ENCODE peak calls at places on chromosomes 7 and 10, in ten cellular contexts. V, H, O, N, T, A, B, X, S and M are unnamed samples.

GRCh38 chr7:28572321-28573058 is 160.2 kb downstream of the CREB5 start:
- DNase-seq in N (no peak), H (no peak), B (no peak), X (no peak), O (no peak), A (no peak), T (no peak), S (no peak), V (no peak), M (no peak)

GRCh38 chr7:99141756-99142726 is 1.9 kb downstream of the SMURF1 start:
- DNase-seq in A (peak), O (peak), S (peak), V (peak), T (peak), B (peak), X (peak), H (peak), N (peak), M (peak)

GRCh38 chr10:133473270-133473669 is 19.5 kb downstream of the SCART1 start:
- DNase-seq in X (no peak), O (no peak), N (no peak), V (no peak), H (no peak), T (no peak), A (no peak), S (no peak), B (no peak), M (no peak)

GRCh38 chr7:79620291-79620690 is 166.8 kb upstream of the MAGI2 start:
- DNase-seq in H (no peak), S (no peak), N (no peak), O (no peak), T (no peak), B (no peak), V (no peak), X (no peak), A (no peak), M (no peak)

GRCh38 chr10:99551158-99551557 is 18.4 kb downstream of the NKX2-3 start:
- DNase-seq in H (peak), A (no peak), X (no peak), B (no peak), V (no peak), O (no peak), S (no peak), T (no peak), N (peak), M (no peak)

GRCh38 chr10:80144302-80145131 is 12.0 kb downstream of the PLAC9 start:
- DNase-seq in B (peak), V (no peak), T (no peak), S (no peak), A (peak), H (no peak), X (peak), O (no peak), N (peak), M (no peak)

GRCh38 chr7:91266067-91266930 is 2.1 kb downstream of the FZD1 start:
- DNase-seq in A (no peak), T (no peak), O (no peak), V (peak), X (no peak), S (no peak), H (peak), B (no peak), N (peak), M (peak)

GRCh38 chr7:155281411-155281969 is 16.2 kb upstream of the INSIG1 start:
- DNase-seq in B (no peak), A (no peak), T (no peak), V (no peak), O (no peak), N (no peak), X (peak), H (peak), S (no peak), M (no peak)

GRCh38 chr10:13724484-13724883 is 137.7 kb downstream of the PRPF18 start:
- DNase-seq in V (peak), B (no peak), H (no peak), S (no peak), X (no peak), N (no peak), A (no peak), O (no peak), T (no peak), M (peak)

GRCh38 chr10:132850246-132850645 is 64.3 kb upstream of the NKX6-2 start:
- DNase-seq in X (peak), T (no peak), H (no peak), V (no peak), S (no peak), N (no peak), A (no peak), B (peak), O (no peak), M (no peak)

GRCh38 chr7:33590902-33591301 is 314.4 kb upstream of the BMPER start:
- DNase-seq in S (no peak), O (no peak), N (no peak), A (no peak), H (no peak), X (no peak), V (no peak), B (no peak), T (no peak), M (no peak)

GRCh38 chr7:76300210-76300731 is 2.2 kb upstream of the HSPB1 start:
- DNase-seq in O (no peak), X (peak), V (no peak), T (peak), B (peak), H (no peak), S (no peak), A (no peak), N (peak), M (no peak)

GRCh38 chr7:116227678-116228239 is 17.4 kb downstream of the TES start:
- DNase-seq in O (no peak), S (no peak), B (no peak), V (no peak), X (no peak), A (no peak), T (no peak), N (no peak), H (no peak), M (no peak)

GRCh38 chr10:124629410-124629809 is 114.8 kb downstream of the FAM53B start:
- DNase-seq in B (no peak), X (no peak), O (no peak), A (no peak), N (no peak), H (no peak), V (no peak), S (no peak), T (no peak), M (peak)

GRCh38 chr10:96229568-96230030 is 41.8 kb downstream of the BLNK start:
- DNase-seq in B (peak), O (no peak), A (peak), X (peak), N (peak), H (peak), S (peak), T (peak), V (peak), M (peak)

GRCh38 chr7:125516194-125516593 is 586.6 kb upstream of the POT1 start:
- DNase-seq in X (no peak), A (no peak), N (no peak), S (no peak), V (no peak), H (no peak), T (no peak), O (no peak), B (no peak), M (no peak)

GRCh38 chr7:36037121-36037662 is 115.9 kb upstream of the EEPD1 start:
- DNase-seq in H (no peak), X (peak), T (no peak), V (no peak), B (peak), A (peak), S (no peak), N (peak), O (no peak), M (peak)

GRCh38 chr7:47953822-47954221 is 5.6 kb upstream of the PKD1L1 start:
- DNase-seq in N (no peak), O (no peak), A (no peak), T (no peak), B (no peak), X (no peak), H (no peak), V (no peak), S (no peak), M (no peak)

GRCh38 chr7:867001-867405 is 9.4 kb upstream of the GET4 start:
- DNase-seq in H (peak), X (peak), T (no peak), S (no peak), A (no peak), O (peak), V (peak), B (peak), N (peak), M (peak)

GRCh38 chr7:83301416-83301815 is 138.7 kb upstream of the PCLO start:
- DNase-seq in X (no peak), T (no peak), O (no peak), V (no peak), N (no peak), H (no peak), A (no peak), B (no peak), S (no peak), M (no peak)

GRCh38 chr10:474946-475345 is 214.5 kb downstream of the DIP2C start:
- DNase-seq in T (no peak), S (no peak), V (no peak), X (no peak), A (no peak), B (no peak), O (no peak), H (no peak), N (no peak), M (no peak)

GRCh38 chr7:135662123-135662372 is 266 bp upstream of the STMP1 start:
- DNase-seq in N (no peak), S (no peak), B (no peak), V (no peak), A (no peak), X (no peak), T (no peak), H (no peak), O (no peak), M (no peak)
- TF ChIP-seq CTCF in N (peak), S (no peak), B (no peak), V (peak), A (peak), X (no peak), T (no peak), H (peak), O (peak), M (no peak)

DNA sequence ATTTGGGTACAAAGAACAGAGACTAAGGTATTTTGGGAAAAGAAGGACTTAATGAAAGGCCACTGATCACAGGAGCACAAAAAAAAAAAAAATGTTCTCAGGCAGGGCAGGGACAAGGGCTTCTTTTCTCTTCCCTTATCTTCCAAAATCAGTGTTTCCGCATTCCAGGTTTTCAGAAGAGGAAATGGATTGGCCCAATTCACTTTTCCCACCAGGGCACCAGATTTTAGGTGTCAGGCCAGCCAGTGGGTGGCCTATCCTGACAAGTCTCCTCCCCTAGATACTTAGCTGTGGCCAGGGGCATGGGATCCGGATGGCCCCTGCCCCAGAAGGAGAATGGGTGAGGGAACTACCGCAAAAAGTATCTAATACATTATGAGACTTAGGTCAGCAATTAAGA is 88.9 kb upstream of the WAC start:
- DNase-seq in S (no peak), V (no peak), H (no peak), T (peak), A (no peak), B (no peak), N (no peak), O (no peak), X (no peak), M (no peak)
- TF ChIP-seq EP300 in S (no peak), V (no peak), H (no peak), T (no peak), A (no peak), B (no peak), N (no peak), O (no peak), X (no peak), M (no peak)

GRCh38 chr7:148884299-148885022 is 370 bp upstream of the EZH2 start:
- DNase-seq in A (peak), T (peak), N (peak), H (peak), X (peak), B (peak), S (peak), O (peak), V (peak), M (peak)
- TF ChIP-seq POLR2A in A (peak), T (peak), N (peak), H (no peak), X (no peak), B (no peak), S (peak), O (peak), V (peak), M (peak)

GRCh38 chr7:141014523-141015395 is at the start of gene MRPS33:
- DNase-seq in X (peak), S (peak), V (peak), H (peak), O (peak), B (peak), N (peak), T (peak), A (peak), M (peak)
- TF ChIP-seq CTCF in X (peak), S (peak), V (no peak), H (no peak), O (peak), B (no peak), N (peak), T (peak), A (peak), M (peak)

GRCh38 chr10:102300289-102300843 is 55.0 kb downstream of the GBF1 start:
- DNase-seq in V (no peak), T (peak), S (no peak), A (no peak), O (no peak), H (no peak), B (no peak), N (no peak), X (no peak), M (no peak)
- TF ChIP-seq EP300 in V (no peak), T (no peak), S (no peak), A (no peak), O (no peak), H (no peak), B (no peak), N (no peak), X (no peak), M (no peak)

GRCh38 chr7:101128040-101128834 is 1.3 kb downstream of the SERPINE1 start:
- DNase-seq in S (no peak), B (no peak), O (no peak), X (no peak), N (no peak), V (no peak), H (no peak), A (no peak), T (no peak), M (no peak)

GRCh38 chr7:101127460-101128039 is 646 bp downstream of the SERPINE1 start:
- DNase-seq in X (no peak), S (no peak), H (no peak), N (no peak), A (no peak), O (no peak), V (no peak), T (no peak), B (no peak), M (no peak)

GRCh38 chr7:101125989-101126650 is 784 bp upstream of the SERPINE1 start:
- DNase-seq in A (peak), B (peak), O (no peak), S (no peak), T (peak), X (peak), V (peak), N (peak), H (peak), M (peak)

GRCh38 chr7:101124376-101125056 is 2.4 kb upstream of the SERPINE1 start:
- DNase-seq in O (no peak), V (no peak), N (no peak), T (peak), B (no peak), X (no peak), S (no peak), H (no peak), A (peak), M (no peak)

DNA sequence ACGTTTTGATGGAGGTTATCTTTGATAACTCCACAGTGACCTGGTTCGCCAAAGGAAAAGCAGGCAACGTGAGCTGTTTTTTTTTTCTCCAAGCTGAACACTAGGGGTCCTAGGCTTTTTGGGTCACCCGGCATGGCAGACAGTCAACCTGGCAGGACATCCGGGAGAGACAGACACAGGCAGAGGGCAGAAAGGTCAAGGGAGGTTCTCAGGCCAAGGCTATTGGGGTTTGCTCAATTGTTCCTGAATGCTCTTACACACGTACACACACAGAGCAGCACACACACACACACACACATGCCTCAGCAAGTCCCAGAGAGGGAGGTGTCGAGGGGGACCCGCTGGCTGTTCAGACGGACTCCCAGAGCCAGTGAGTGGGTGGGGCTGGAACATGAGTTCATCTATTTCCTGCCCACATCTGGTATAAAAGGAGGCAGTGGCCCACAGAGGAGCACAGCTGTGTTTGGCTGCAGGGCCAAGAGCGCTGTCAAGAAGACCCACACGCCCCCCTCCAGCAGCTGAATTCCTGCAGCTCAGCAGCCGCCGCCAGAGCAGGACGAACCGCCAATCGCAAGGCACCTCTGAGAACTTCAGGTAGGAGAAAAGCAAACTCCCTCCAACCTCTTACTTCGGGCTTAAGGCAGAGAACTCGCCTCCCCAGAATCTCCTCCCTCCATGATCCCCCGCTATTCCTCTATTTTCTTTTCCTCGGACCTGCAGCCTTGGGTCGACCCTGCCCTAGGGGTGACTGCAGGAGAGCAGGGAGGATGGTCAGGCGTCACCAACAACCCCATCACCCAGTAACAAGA is at the start of gene SERPINE1:
- DNase-seq in H (peak), S (no peak), B (peak), O (peak), T (peak), V (peak), A (peak), X (peak), N (peak), M (peak)
- TF ChIP-seq POLR2A in H (peak), S (no peak), B (no peak), O (peak), T (peak), V (peak), A (peak), X (peak), N (peak), M (peak)

GRCh38 chr10:102681696-102682095 is 32.5 kb downstream of the ARL3 start:
- DNase-seq in T (no peak), O (no peak), X (no peak), S (no peak), H (peak), N (no peak), B (no peak), V (no peak), A (no peak), M (no peak)

GRCh38 chr10:102675887-102676616 is 31.8 kb downstream of the TRIM8 start:
- DNase-seq in O (no peak), S (no peak), V (peak), X (peak), T (peak), H (peak), N (no peak), B (no peak), A (no peak), M (no peak)

GRCh38 chr10:102677736-102678354 is 33.6 kb downstream of the TRIM8 start:
- DNase-seq in V (no peak), X (no peak), N (peak), S (no peak), T (no peak), B (no peak), H (peak), O (no peak), A (no peak), M (no peak)

GRCh38 chr10:102676916-102677315 is 32.6 kb downstream of the TRIM8 start:
- DNase-seq in T (no peak), O (no peak), N (no peak), X (no peak), H (peak), V (no peak), B (no peak), A (no peak), S (no peak), M (no peak)

GRCh38 chr10:102678842-102679289 is 34.6 kb downstream of the TRIM8 start:
- DNase-seq in B (peak), N (peak), T (peak), S (no peak), H (peak), O (no peak), X (peak), A (peak), V (peak), M (peak)
- TF ChIP-seq CTCF in B (no peak), N (peak), T (peak), S (peak), H (peak), O (peak), X (peak), A (peak), V (peak), M (peak)